ENCODE peak calls at places on chromosomes 12 and 14, in four cellular contexts. One of them, this sample, is unnamed.

GRCh38 chr12:124581299-124581698 is 13.9 kb upstream of the NCOR2 start:
- DNase-seq in mammary epithelial cell: no peak
- DNase-seq in neural progenitor cell: no peak
- DNase-seq in GM20000: no peak
- DNase-seq in this sample: no peak

GRCh38 chr12:90682398-90682797 is 272.6 kb downstream of the CCER1 start:
- DNase-seq in mammary epithelial cell: peak
- DNase-seq in GM20000: no peak
- DNase-seq in neural progenitor cell: no peak
- DNase-seq in this sample: no peak

GRCh38 chr14:94641632-94641955 is 29.4 kb downstream of the SERPINA3 start:
- DNase-seq in neural progenitor cell: no peak
- DNase-seq in mammary epithelial cell: no peak
- DNase-seq in GM20000: no peak
- DNase-seq in this sample: no peak

GRCh38 chr14:77808250-77808649 is 8.3 kb downstream of the ADCK1 start:
- DNase-seq in mammary epithelial cell: no peak
- DNase-seq in neural progenitor cell: no peak
- DNase-seq in GM20000: no peak
- DNase-seq in this sample: no peak

GRCh38 chr12:130552483-130552996 is 163.6 kb downstream of the RIMBP2 start:
- DNase-seq in neural progenitor cell: peak
- DNase-seq in GM20000: no peak
- DNase-seq in mammary epithelial cell: no peak
- DNase-seq in this sample: peak

GRCh38 chr14:101934751-101935150 is 29.6 kb upstream of the DYNC1H1 start:
- DNase-seq in neural progenitor cell: no peak
- DNase-seq in GM20000: no peak
- DNase-seq in mammary epithelial cell: no peak
- DNase-seq in this sample: no peak

GRCh38 chr14:100904307-100905019 is 941 bp upstream of the RTL1 start:
- DNase-seq in neural progenitor cell: peak
- DNase-seq in GM20000: peak
- DNase-seq in mammary epithelial cell: no peak
- DNase-seq in this sample: no peak

GRCh38 chr14:83164016-83164415 is 1630.4 kb upstream of the SEL1L start:
- DNase-seq in mammary epithelial cell: peak
- DNase-seq in GM20000: no peak
- DNase-seq in neural progenitor cell: no peak
- DNase-seq in this sample: no peak

GRCh38 chr12:52380271-52380694 is 5.2 kb downstream of the KRT84 start:
- DNase-seq in GM20000: no peak
- DNase-seq in mammary epithelial cell: peak
- DNase-seq in neural progenitor cell: peak
- DNase-seq in this sample: no peak

GRCh38 chr14:74548881-74549280 is 55.3 kb downstream of the ISCA2 start:
- DNase-seq in neural progenitor cell: no peak
- DNase-seq in GM20000: no peak
- DNase-seq in mammary epithelial cell: no peak
- DNase-seq in this sample: no peak

GRCh38 chr14:75417674-75418073 is 10.1 kb upstream of the JDP2 start:
- DNase-seq in neural progenitor cell: no peak
- DNase-seq in mammary epithelial cell: peak
- DNase-seq in GM20000: no peak
- DNase-seq in this sample: peak

GRCh38 chr12:116551619-116551951 is 7.6 kb upstream of the MAP1LC3B2 start:
- DNase-seq in mammary epithelial cell: no peak
- DNase-seq in GM20000: no peak
- DNase-seq in neural progenitor cell: no peak
- DNase-seq in this sample: no peak

GRCh38 chr14:77498984-77499527 is 440 bp upstream of the ISM2 start:
- DNase-seq in neural progenitor cell: peak
- DNase-seq in GM20000: peak
- DNase-seq in mammary epithelial cell: no peak
- DNase-seq in this sample: no peak

GRCh38 chr12:108640802-108641445 is 7.2 kb upstream of the SELPLG start:
- DNase-seq in mammary epithelial cell: peak
- DNase-seq in neural progenitor cell: no peak
- DNase-seq in GM20000: no peak
- DNase-seq in this sample: peak

GRCh38 chr12:107917912-107918800 is 143.7 kb downstream of the ASCL4 start:
- DNase-seq in mammary epithelial cell: peak
- DNase-seq in GM20000: peak
- DNase-seq in neural progenitor cell: peak
- DNase-seq in this sample: no peak

GRCh38 chr12:87266305-87266704 is 762.9 kb downstream of the C12orf50 start:
- DNase-seq in neural progenitor cell: peak
- DNase-seq in mammary epithelial cell: no peak
- DNase-seq in GM20000: no peak
- DNase-seq in this sample: no peak

GRCh38 chr12:68374315-68374982 is 42.3 kb upstream of the MDM1 start:
- DNase-seq in GM20000: peak
- DNase-seq in mammary epithelial cell: peak
- DNase-seq in neural progenitor cell: no peak
- DNase-seq in this sample: no peak

GRCh38 chr14:20682435-20683124 is 1.8 kb upstream of the RNASE4 start:
- DNase-seq in neural progenitor cell: peak
- DNase-seq in GM20000: peak
- DNase-seq in mammary epithelial cell: peak
- DNase-seq in this sample: peak

GRCh38 chr12:88472775-88473174 is 107.5 kb downstream of the KITLG start:
- DNase-seq in mammary epithelial cell: peak
- DNase-seq in neural progenitor cell: no peak
- DNase-seq in GM20000: no peak
- DNase-seq in this sample: no peak

GRCh38 chr14:29671034-29671433 is 256.6 kb downstream of the PRKD1 start:
- DNase-seq in mammary epithelial cell: no peak
- DNase-seq in GM20000: no peak
- DNase-seq in neural progenitor cell: no peak
- DNase-seq in this sample: no peak

GRCh38 chr12:1720494-1720893 is 29.6 kb downstream of the ADIPOR2 start:
- DNase-seq in neural progenitor cell: no peak
- DNase-seq in GM20000: no peak
- DNase-seq in mammary epithelial cell: no peak
- DNase-seq in this sample: no peak

GRCh38 chr12:57603758-57604453 is 718 bp upstream of the DTX3 start:
- DNase-seq in mammary epithelial cell: peak
- DNase-seq in GM20000: no peak
- DNase-seq in neural progenitor cell: no peak
- DNase-seq in this sample: no peak

GRCh38 chr14:70096866-70097265 is 91.9 kb downstream of the SLC8A3 start:
- DNase-seq in neural progenitor cell: peak
- DNase-seq in mammary epithelial cell: no peak
- DNase-seq in GM20000: no peak
- DNase-seq in this sample: no peak

GRCh38 chr12:88836156-88836555 is 255.9 kb upstream of the KITLG start:
- DNase-seq in GM20000: no peak
- DNase-seq in mammary epithelial cell: peak
- DNase-seq in neural progenitor cell: no peak
- DNase-seq in this sample: no peak

GRCh38 chr12:45130881-45131281 is 80.0 kb upstream of the DBX2 start:
- DNase-seq in GM20000: peak
- DNase-seq in mammary epithelial cell: peak
- DNase-seq in neural progenitor cell: peak
- DNase-seq in this sample: peak

GRCh38 chr14:73237219-73237785 is at the start of gene PAPLN:
- DNase-seq in GM20000: peak
- DNase-seq in mammary epithelial cell: peak
- DNase-seq in neural progenitor cell: peak
- DNase-seq in this sample: peak

GRCh38 chr12:3885179-3886094 is 12.2 kb upstream of the PARP11 start:
- DNase-seq in mammary epithelial cell: peak
- DNase-seq in GM20000: peak
- DNase-seq in neural progenitor cell: peak
- DNase-seq in this sample: peak

GRCh38 chr12:70252832-70253231 is 9.6 kb downstream of the CNOT2 start:
- DNase-seq in GM20000: no peak
- DNase-seq in mammary epithelial cell: no peak
- DNase-seq in neural progenitor cell: no peak
- DNase-seq in this sample: no peak

GRCh38 chr12:27277846-27278260 is 33.8 kb downstream of the STK38L start:
- DNase-seq in mammary epithelial cell: peak
- DNase-seq in GM20000: peak
- DNase-seq in neural progenitor cell: no peak
- DNase-seq in this sample: no peak

GRCh38 chr12:81167694-81168093 is 89.8 kb downstream of the ACSS3 start:
- DNase-seq in neural progenitor cell: no peak
- DNase-seq in mammary epithelial cell: peak
- DNase-seq in GM20000: no peak
- DNase-seq in this sample: no peak

GRCh38 chr12:88309546-88309945 is 167.4 kb downstream of the TMTC3 start:
- DNase-seq in neural progenitor cell: no peak
- DNase-seq in mammary epithelial cell: peak
- DNase-seq in GM20000: no peak
- DNase-seq in this sample: no peak

GRCh38 chr12:14454098-14454907 is 88.8 kb downstream of the ATF7IP start:
- DNase-seq in neural progenitor cell: peak
- DNase-seq in mammary epithelial cell: peak
- DNase-seq in GM20000: peak
- DNase-seq in this sample: peak

GRCh38 chr12:58503731-58504520 is 416.4 kb downstream of the LRIG3 start:
- DNase-seq in GM20000: no peak
- DNase-seq in mammary epithelial cell: peak
- DNase-seq in neural progenitor cell: no peak
- DNase-seq in this sample: no peak

GRCh38 chr12:130456375-130457199 is 118.9 kb downstream of the PIWIL1 start:
- DNase-seq in neural progenitor cell: no peak
- DNase-seq in GM20000: no peak
- DNase-seq in mammary epithelial cell: no peak
- DNase-seq in this sample: no peak

GRCh38 chr12:40012709-40013108 is 93.2 kb downstream of the SLC2A13 start:
- DNase-seq in mammary epithelial cell: no peak
- DNase-seq in GM20000: no peak
- DNase-seq in neural progenitor cell: no peak
- DNase-seq in this sample: no peak

GRCh38 chr12:560666-561065 is 100.9 kb downstream of the B4GALNT3 start:
- DNase-seq in GM20000: no peak
- DNase-seq in neural progenitor cell: no peak
- DNase-seq in mammary epithelial cell: no peak
- DNase-seq in this sample: no peak

DNA sequence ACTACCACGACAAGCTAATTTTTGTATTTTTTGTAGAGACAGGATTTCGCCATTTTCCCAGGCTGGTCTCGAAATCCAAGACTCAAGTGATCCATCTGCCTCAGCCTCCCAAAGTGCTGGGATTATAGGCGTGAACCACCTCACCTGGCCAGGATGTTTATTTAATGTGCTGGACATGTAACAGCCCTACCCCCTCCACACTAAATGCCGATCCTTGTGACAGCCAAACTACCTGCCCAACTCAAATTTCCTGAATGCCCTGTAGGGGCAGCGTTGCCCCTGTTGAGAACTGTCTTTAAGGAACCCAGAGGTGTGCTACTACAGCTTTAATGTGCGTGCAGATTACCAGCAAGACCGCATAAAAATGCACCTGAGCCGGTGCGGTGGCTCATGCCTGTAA is 48.1 kb downstream of the KCNK13 start:
- DNase-seq in neural progenitor cell: peak
- DNase-seq in mammary epithelial cell: no peak
- DNase-seq in GM20000: no peak
- DNase-seq in this sample: no peak
- TF ChIP-seq CTCF in neural progenitor cell: peak
- TF ChIP-seq CTCF in mammary epithelial cell: peak
- TF ChIP-seq CTCF in GM20000: no peak
- TF ChIP-seq CTCF in this sample: no peak

GRCh38 chr14:68521952-68522509 is 270.8 kb downstream of the ZFP36L1 start:
- DNase-seq in mammary epithelial cell: no peak
- DNase-seq in neural progenitor cell: no peak
- DNase-seq in GM20000: no peak
- DNase-seq in this sample: no peak
- TF ChIP-seq CTCF in mammary epithelial cell: no peak
- TF ChIP-seq CTCF in neural progenitor cell: no peak
- TF ChIP-seq CTCF in GM20000: no peak
- TF ChIP-seq CTCF in this sample: no peak

GRCh38 chr14:65222434-65222833 is 120.1 kb upstream of the MAX start:
- DNase-seq in mammary epithelial cell: peak
- DNase-seq in GM20000: peak
- DNase-seq in neural progenitor cell: peak
- DNase-seq in this sample: peak
- TF ChIP-seq CTCF in mammary epithelial cell: peak
- TF ChIP-seq CTCF in GM20000: peak
- TF ChIP-seq CTCF in neural progenitor cell: peak
- TF ChIP-seq CTCF in this sample: peak

DNA sequence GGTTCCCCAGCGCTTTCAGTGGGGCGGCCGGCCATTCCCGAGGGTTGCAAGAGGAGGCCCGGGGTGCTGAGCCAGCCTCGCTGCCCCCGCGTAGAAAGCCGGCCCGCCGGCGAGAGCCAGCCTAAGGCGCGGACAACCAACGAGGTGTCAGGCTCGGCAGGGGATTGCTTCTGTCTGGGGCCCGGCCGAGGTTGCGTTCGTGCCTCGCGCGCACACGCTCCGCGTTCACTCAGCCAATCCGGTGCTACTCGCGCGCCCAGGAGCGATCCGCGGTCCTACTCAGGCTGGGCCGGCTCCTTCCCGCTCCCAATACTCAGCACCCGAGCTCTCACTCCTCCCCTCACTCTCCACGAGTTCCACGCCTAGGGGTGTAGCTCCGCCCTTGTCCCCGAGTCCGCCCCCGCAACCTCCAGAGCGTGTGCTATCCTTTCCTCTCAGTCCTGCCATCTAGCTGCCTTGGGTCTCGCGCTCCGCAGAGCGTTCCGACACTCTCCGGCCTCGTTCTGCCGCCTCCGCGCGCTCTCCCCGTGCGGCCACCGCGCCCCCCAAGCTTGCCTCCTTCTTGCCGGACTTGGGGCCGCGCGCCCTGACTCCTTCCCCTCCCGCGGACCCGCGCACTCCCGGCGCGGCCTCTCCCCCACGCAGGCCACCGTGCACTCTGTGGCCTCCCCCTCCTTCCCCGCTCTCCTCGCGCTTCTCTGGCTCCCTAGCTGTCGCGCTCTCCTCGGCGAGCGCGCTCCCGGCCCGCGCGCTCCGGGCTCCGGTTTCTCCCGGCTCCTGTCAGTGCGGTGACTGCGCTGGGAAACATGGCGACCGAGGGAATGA is at the start of gene GPHN:
- DNase-seq in GM20000: peak
- DNase-seq in neural progenitor cell: peak
- DNase-seq in mammary epithelial cell: peak
- DNase-seq in this sample: peak
- TF ChIP-seq CTCF in GM20000: peak
- TF ChIP-seq CTCF in neural progenitor cell: no peak
- TF ChIP-seq CTCF in mammary epithelial cell: peak
- TF ChIP-seq CTCF in this sample: peak

GRCh38 chr12:110579239-110579888 is 3.8 kb downstream of the PPTC7 start:
- DNase-seq in neural progenitor cell: no peak
- DNase-seq in mammary epithelial cell: peak
- DNase-seq in GM20000: no peak
- DNase-seq in this sample: no peak
- TF ChIP-seq CTCF in neural progenitor cell: no peak
- TF ChIP-seq CTCF in mammary epithelial cell: no peak
- TF ChIP-seq CTCF in GM20000: no peak
- TF ChIP-seq CTCF in this sample: no peak